ENCODE peak calls at places on chromosomes 16 and 17, in four cellular contexts. U is tibial artery, A is left lung, K is aorta. Z is an unnamed sample.

GRCh38 chr16:16105646-16106045 is 117.6 kb downstream of the ABCC6 start:
- DNase-seq in U (no peak), A (no peak), K (no peak), Z (no peak)

GRCh38 chr16:81181013-81181720 is 57.3 kb upstream of the BCO1 start:
- DNase-seq in U (peak), A (no peak), K (peak), Z (no peak)

GRCh38 chr16:77877712-77878111 is 89.3 kb downstream of the VAT1L start:
- DNase-seq in U (no peak), A (no peak), K (no peak), Z (no peak)

GRCh38 chr17:45279898-45280297 is 18.0 kb upstream of the SPATA32 start:
- DNase-seq in U (no peak), A (no peak), K (no peak), Z (no peak)

GRCh38 chr17:8534498-8535188 is 95.9 kb downstream of the MYH10 start:
- DNase-seq in U (no peak), A (no peak), K (no peak), Z (no peak)

GRCh38 chr16:78567713-78568112 is 468.3 kb downstream of the WWOX start:
- DNase-seq in U (no peak), A (no peak), K (no peak), Z (no peak)

GRCh38 chr16:85206472-85207356 is 94.4 kb upstream of the CIBAR2 start:
- DNase-seq in U (peak), A (peak), K (peak), Z (no peak)

GRCh38 chr17:44113868-44114840 is 9.3 kb downstream of the HDAC5 start:
- DNase-seq in U (no peak), A (no peak), K (no peak), Z (no peak)

GRCh38 chr17:36469733-36470132 is 16.7 kb upstream of the ZNHIT3 start:
- DNase-seq in U (no peak), A (no peak), K (no peak), Z (no peak)

GRCh38 chr17:30000001-30000754 is 58.7 kb downstream of the EFCAB5 start:
- DNase-seq in U (no peak), A (no peak), K (no peak), Z (no peak)

GRCh38 chr17:82985973-82986372 is 93.4 kb upstream of the METRNL start:
- DNase-seq in U (no peak), A (no peak), K (peak), Z (peak)

GRCh38 chr17:32497431-32498205 is 10.8 kb downstream of the CDK5R1 start:
- DNase-seq in U (no peak), A (no peak), K (no peak), Z (no peak)

GRCh38 chr17:73872816-73873215 is 228.6 kb upstream of the SDK2 start:
- DNase-seq in U (no peak), A (no peak), K (no peak), Z (no peak)

DNA sequence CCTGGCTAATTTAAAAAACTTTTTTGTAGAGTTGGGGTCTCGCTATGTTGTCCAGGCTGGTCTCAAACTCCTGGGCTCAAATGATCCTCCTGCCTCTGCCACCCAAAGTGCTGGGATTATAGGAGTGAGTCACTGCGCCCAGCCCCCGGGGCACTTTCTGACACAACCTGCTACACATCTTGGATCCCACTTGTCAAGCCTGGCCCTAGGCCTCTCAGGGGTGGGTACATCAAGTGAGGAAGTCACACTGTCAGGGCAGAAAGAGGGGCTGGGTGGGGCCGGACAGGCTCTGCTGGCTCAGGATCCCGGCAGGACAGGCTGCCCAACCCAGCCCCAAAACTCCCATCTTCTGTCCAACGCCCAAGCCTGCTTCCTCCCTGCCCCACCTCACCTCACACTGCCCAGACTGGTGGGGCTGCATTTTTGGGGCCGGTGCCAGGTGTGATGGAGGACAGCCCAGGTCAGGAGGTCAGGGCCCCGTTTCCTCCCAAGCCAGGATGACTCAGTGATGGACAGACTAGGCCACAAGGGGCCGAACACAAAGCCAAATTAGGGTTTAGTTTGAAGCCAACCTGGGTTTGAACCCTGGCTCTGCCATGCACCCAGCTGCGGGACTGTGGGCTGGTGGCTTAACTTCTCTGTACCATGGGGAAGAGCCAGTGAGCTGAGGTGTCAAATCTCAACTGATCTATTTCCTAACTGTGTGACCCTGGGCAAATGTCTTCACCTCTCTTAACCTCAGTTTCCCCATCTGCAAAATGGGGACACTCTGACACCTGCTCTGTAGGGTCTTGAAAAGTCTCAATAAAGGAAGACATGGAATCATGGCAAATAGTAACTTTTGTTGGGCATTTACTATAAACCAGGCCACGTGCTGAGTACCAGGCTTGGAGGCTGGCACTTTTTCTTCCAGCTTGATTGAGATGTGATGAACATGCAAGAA is 8.9 kb upstream of the PPL start:
- DNase-seq in U (peak), A (peak), K (peak), Z (no peak)
- H3K27ac ChIP-seq in U (peak), A (peak), K (no peak), Z (no peak)

GRCh38 chr17:61217878-61218437 is 181.7 kb upstream of the TBX2 start:
- DNase-seq in U (no peak), A (no peak), K (no peak), Z (no peak)
- H3K27ac ChIP-seq in U (peak), A (no peak), K (no peak), Z (no peak)

DNA sequence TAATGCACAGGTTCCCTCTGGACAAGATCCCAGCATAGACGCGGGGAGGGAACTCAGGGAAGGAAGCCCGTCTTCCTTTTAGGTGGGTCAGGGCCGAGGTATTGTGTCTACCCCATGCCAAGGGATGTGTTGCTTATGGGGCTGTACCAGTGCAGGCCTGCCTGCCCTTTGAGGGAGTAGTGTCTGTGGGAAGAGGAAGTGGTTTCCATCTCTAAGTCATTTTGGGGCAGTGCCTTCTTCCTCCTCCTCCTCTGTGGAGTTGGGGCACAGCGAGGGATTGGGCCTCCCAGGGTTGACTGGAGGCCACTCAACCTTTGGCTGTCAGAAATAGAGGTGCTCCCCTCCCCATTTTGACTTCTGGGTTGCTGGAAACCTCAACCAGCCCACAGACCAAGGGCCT is 26.5 kb downstream of the GJD3 start:
- DNase-seq in U (no peak), A (no peak), K (no peak), Z (no peak)
- H3K27ac ChIP-seq in U (peak), A (no peak), K (no peak), Z (no peak)

GRCh38 chr17:67549787-67550186 is 167.9 kb upstream of the NOL11 start:
- DNase-seq in U (no peak), A (no peak), K (no peak), Z (no peak)
- H3K27ac ChIP-seq in U (no peak), A (no peak), K (no peak), Z (no peak)

DNA sequence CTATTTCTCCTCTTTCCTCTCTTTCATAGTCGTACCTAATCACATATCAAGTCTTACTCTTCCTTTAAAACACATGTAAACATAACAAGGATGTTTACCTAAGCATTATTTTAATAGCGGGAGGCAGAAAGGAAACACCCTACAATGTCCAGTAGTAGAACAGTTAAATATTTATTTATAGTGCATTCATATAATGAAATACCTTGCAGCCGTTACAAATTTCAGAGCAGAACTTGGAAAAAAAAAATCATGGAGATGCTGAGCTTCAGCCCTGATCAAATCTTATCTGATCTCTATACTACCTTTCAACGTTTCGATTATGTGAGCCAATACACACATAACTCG is 39.6 kb downstream of the GRB2 start:
- DNase-seq in U (no peak), A (no peak), K (no peak), Z (no peak)
- H3K27ac ChIP-seq in U (no peak), A (no peak), K (no peak), Z (no peak)

GRCh38 chr16:57480754-57481230 is 5.5 kb downstream of the DOK4 start:
- DNase-seq in U (peak), A (no peak), K (peak), Z (no peak)

GRCh38 chr16:57482845-57483545 is 3.3 kb downstream of the DOK4 start:
- DNase-seq in U (peak), A (no peak), K (peak), Z (no peak)

GRCh38 chr16:57480127-57480753 is 6.1 kb downstream of the DOK4 start:
- DNase-seq in U (peak), A (no peak), K (peak), Z (no peak)

GRCh38 chr16:57479422-57480126 is 6.7 kb downstream of the DOK4 start:
- DNase-seq in U (peak), A (no peak), K (peak), Z (no peak)

DNA sequence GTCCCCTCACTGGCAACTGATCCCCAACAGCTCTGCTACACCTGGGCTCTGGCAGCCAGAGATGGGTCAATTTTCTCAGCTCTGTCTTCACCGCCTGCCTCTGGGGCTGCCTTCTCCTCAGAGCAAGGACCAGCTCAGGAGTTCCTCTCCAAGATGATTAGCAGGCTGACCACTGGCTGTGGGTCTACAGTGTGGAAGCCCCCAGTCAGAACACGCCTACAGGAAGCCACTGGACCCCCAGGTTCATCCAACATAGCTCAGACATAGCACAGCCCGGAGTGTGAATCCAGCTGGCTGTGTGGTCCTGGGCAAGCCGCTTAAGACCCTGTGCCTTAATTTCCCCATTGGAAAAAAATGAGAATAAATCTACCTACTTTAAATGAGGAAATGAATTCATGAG is 4.9 kb downstream of the DOK4 start:
- DNase-seq in U (peak), A (no peak), K (peak), Z (no peak)
- H3K27ac ChIP-seq in U (peak), A (no peak), K (no peak), Z (no peak)

GRCh38 chr16:89442990-89443726 is 47.2 kb downstream of the ANKRD11 start:
- DNase-seq in U (no peak), A (no peak), K (peak), Z (no peak)

GRCh38 chr16:89444151-89444723 is 46.1 kb downstream of the ANKRD11 start:
- DNase-seq in U (no peak), A (no peak), K (no peak), Z (no peak)

GRCh38 chr16:89445166-89445565 is 45.2 kb downstream of the ANKRD11 start:
- DNase-seq in U (no peak), A (no peak), K (peak), Z (no peak)

GRCh38 chr16:89442588-89442987 is 47.8 kb downstream of the ANKRD11 start:
- DNase-seq in U (no peak), A (no peak), K (no peak), Z (no peak)

DNA sequence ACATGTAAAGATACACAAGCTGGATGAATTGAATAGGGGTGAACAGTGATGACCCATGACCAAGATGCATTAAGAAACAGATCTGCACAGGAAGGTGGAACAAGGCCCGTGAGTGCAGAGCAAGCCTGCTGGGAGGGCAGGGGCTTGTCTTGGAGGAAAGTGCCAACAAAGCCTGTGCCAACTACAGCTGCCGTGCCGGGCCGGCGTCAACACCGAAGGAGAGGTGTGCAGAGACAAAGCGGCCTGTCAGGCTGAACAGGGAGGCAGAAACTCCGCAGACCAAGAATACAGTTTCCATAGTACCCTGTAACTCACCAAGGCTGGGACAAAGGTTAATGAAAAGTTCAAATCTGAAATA is 46.7 kb downstream of the ANKRD11 start:
- DNase-seq in U (no peak), A (no peak), K (no peak), Z (peak)
- H3K27ac ChIP-seq in U (no peak), A (no peak), K (no peak), Z (no peak)